ENCODE peak calls at places on chromosome 11, in five cellular contexts. L is neural crest cell, I is EH, T is epithelial cell of esophagus, Z is HTR-8/SVneo. U is an unnamed sample.

GRCh38 chr11:643849-644738 is 7.0 kb downstream of the DRD4 start:
- DNase-seq in L (no peak), I (no peak), T (no peak), Z (no peak), U (no peak)

GRCh38 chr11:46238078-46238966 is 39.1 kb upstream of the CREB3L1 start:
- DNase-seq in L (peak; percentile 46), I (peak; percentile 60), T (peak; percentile 45), Z (peak; percentile 53), U (peak; percentile 36)

GRCh38 chr11:12052676-12053605 is 44.5 kb upstream of the DKK3 start:
- DNase-seq in L (no peak), I (no peak), T (no peak), Z (no peak), U (no peak)

GRCh38 chr11:32440920-32441319 is 5.6 kb upstream of the WT1 start:
- DNase-seq in L (peak; percentile 3), I (no peak), T (no peak), Z (no peak), U (no peak)

GRCh38 chr11:11391796-11392195 is 38.7 kb upstream of the CSNK2A3 start:
- DNase-seq in L (no peak), I (peak; percentile 88), T (peak; percentile 86), Z (peak; percentile 35), U (peak; percentile 38)

GRCh38 chr11:71249301-71249700 is 3.1 kb downstream of the SHANK2 start:
- DNase-seq in L (no peak), I (no peak), T (no peak), Z (no peak), U (no peak)

GRCh38 chr11:1870721-1871466 is 18.0 kb downstream of the LSP1 start:
- DNase-seq in L (no peak), I (no peak), T (no peak), Z (no peak), U (no peak)

GRCh38 chr11:100581318-100581717 is 105.8 kb upstream of the ARHGAP42 start:
- DNase-seq in L (no peak), I (peak; percentile 6), T (peak; percentile 31), Z (no peak), U (no peak)

GRCh38 chr11:86670179-86670578 is 2.2 kb downstream of the ME3 start:
- DNase-seq in L (no peak), I (peak; percentile 44), T (no peak), Z (no peak), U (no peak)

GRCh38 chr11:92810423-92810822 is 159.0 kb upstream of the MTNR1B start:
- DNase-seq in L (no peak), I (no peak), T (no peak), Z (no peak), U (no peak)

GRCh38 chr11:74592063-74592440 is 330 bp upstream of the POLD3 start:
- DNase-seq in L (no peak), I (no peak), T (no peak), Z (no peak), U (no peak)

GRCh38 chr11:980438-981365 is 55.0 kb downstream of the AP2A2 start:
- DNase-seq in L (no peak), I (no peak), T (no peak), Z (no peak), U (no peak)

GRCh38 chr11:115324569-115325432 is 179.4 kb downstream of the CADM1 start:
- DNase-seq in L (no peak), I (peak; percentile 65), T (peak; percentile 57), Z (peak; percentile 41), U (peak; percentile 23)

GRCh38 chr11:133939558-133939957 is 17.2 kb downstream of the IGSF9B start:
- DNase-seq in L (no peak), I (no peak), T (no peak), Z (no peak), U (no peak)

GRCh38 chr11:1693327-1694063 is 3.5 kb upstream of the KRTAP5-6 start:
- DNase-seq in L (peak; percentile 97), I (peak; percentile 58), T (peak; percentile 68), Z (peak; percentile 92), U (peak; percentile 36)